ENCODE peak calls at places on chromosomes 5 and 9, in eight cellular contexts. One of them, this sample, is unnamed.

GRCh38 chr5:59287884-59288283 is 605.6 kb downstream of the PDE4D start:
- DNase-seq in pancreas: no peak
- DNase-seq in colonic mucosa: no peak
- DNase-seq in psoas muscle: no peak
- DNase-seq in lower lobe of right lung: no peak
- DNase-seq in upper lobe of right lung: no peak
- DNase-seq in lung: no peak
- DNase-seq in uterus: no peak
- DNase-seq in this sample: no peak

GRCh38 chr5:9124071-9124470 is 421.8 kb downstream of the SEMA5A start:
- DNase-seq in pancreas: no peak
- DNase-seq in colonic mucosa: no peak
- DNase-seq in psoas muscle: no peak
- DNase-seq in lower lobe of right lung: no peak
- DNase-seq in upper lobe of right lung: no peak
- DNase-seq in lung: no peak
- DNase-seq in uterus: no peak
- DNase-seq in this sample: no peak

GRCh38 chr5:141951341-141951781 is 6.6 kb downstream of the PCDH12 start:
- DNase-seq in pancreas: no peak
- DNase-seq in colonic mucosa: no peak
- DNase-seq in psoas muscle: no peak
- DNase-seq in lower lobe of right lung: no peak
- DNase-seq in upper lobe of right lung: no peak
- DNase-seq in lung: no peak
- DNase-seq in uterus: no peak
- DNase-seq in this sample: peak; percentile 53

GRCh38 chr5:176413255-176413565 is 3.1 kb downstream of the CLTB start:
- DNase-seq in pancreas: no peak
- DNase-seq in colonic mucosa: no peak
- DNase-seq in psoas muscle: peak; percentile 59
- DNase-seq in lower lobe of right lung: no peak
- DNase-seq in upper lobe of right lung: peak; percentile 40
- DNase-seq in lung: no peak
- DNase-seq in uterus: no peak
- DNase-seq in this sample: peak; percentile 68

GRCh38 chr9:78278177-78278777 is 18.6 kb upstream of the PSAT1 start:
- DNase-seq in pancreas: no peak
- DNase-seq in colonic mucosa: no peak
- DNase-seq in psoas muscle: no peak
- DNase-seq in lower lobe of right lung: no peak
- DNase-seq in upper lobe of right lung: no peak
- DNase-seq in lung: no peak
- DNase-seq in uterus: no peak
- DNase-seq in this sample: no peak

GRCh38 chr5:56139978-56140562 is 93.1 kb downstream of the ANKRD55 start:
- DNase-seq in pancreas: no peak
- DNase-seq in colonic mucosa: no peak
- DNase-seq in psoas muscle: no peak
- DNase-seq in lower lobe of right lung: no peak
- DNase-seq in upper lobe of right lung: no peak
- DNase-seq in lung: no peak
- DNase-seq in uterus: no peak
- DNase-seq in this sample: no peak

GRCh38 chr9:93591301-93591700 is 14.9 kb downstream of the PHF2 start:
- DNase-seq in pancreas: no peak
- DNase-seq in colonic mucosa: no peak
- DNase-seq in psoas muscle: no peak
- DNase-seq in lower lobe of right lung: no peak
- DNase-seq in upper lobe of right lung: no peak
- DNase-seq in lung: no peak
- DNase-seq in uterus: no peak
- DNase-seq in this sample: no peak

GRCh38 chr5:144191998-144192397 is 21.3 kb downstream of the KCTD16 start:
- DNase-seq in pancreas: no peak
- DNase-seq in colonic mucosa: no peak
- DNase-seq in psoas muscle: no peak
- DNase-seq in lower lobe of right lung: no peak
- DNase-seq in upper lobe of right lung: no peak
- DNase-seq in lung: no peak
- DNase-seq in uterus: no peak
- DNase-seq in this sample: no peak

GRCh38 chr9:93295031-93295430 is 111.1 kb downstream of the WNK2 start:
- DNase-seq in pancreas: no peak
- DNase-seq in colonic mucosa: peak; percentile 72
- DNase-seq in psoas muscle: no peak
- DNase-seq in lower lobe of right lung: no peak
- DNase-seq in upper lobe of right lung: peak; percentile 61
- DNase-seq in lung: no peak
- DNase-seq in uterus: peak; percentile 56
- DNase-seq in this sample: no peak

GRCh38 chr9:9790216-9790872 is 822.5 kb downstream of the PTPRD start:
- DNase-seq in pancreas: peak; percentile 33
- DNase-seq in colonic mucosa: peak; percentile 27
- DNase-seq in psoas muscle: no peak
- DNase-seq in lower lobe of right lung: no peak
- DNase-seq in upper lobe of right lung: no peak
- DNase-seq in lung: no peak
- DNase-seq in uterus: no peak
- DNase-seq in this sample: no peak

GRCh38 chr9:130128782-130129424 is 43.3 kb upstream of the NCS1 start:
- DNase-seq in pancreas: no peak
- DNase-seq in colonic mucosa: peak; percentile 30
- DNase-seq in psoas muscle: peak; percentile 56
- DNase-seq in lower lobe of right lung: peak; percentile 75
- DNase-seq in upper lobe of right lung: peak; percentile 72
- DNase-seq in lung: peak; percentile 48
- DNase-seq in uterus: no peak
- DNase-seq in this sample: peak; percentile 65

GRCh38 chr9:97220894-97221477 is 86.5 kb upstream of the CCDC180 start:
- DNase-seq in pancreas: no peak
- DNase-seq in colonic mucosa: no peak
- DNase-seq in psoas muscle: no peak
- DNase-seq in lower lobe of right lung: no peak
- DNase-seq in upper lobe of right lung: no peak
- DNase-seq in lung: no peak
- DNase-seq in uterus: no peak
- DNase-seq in this sample: no peak

GRCh38 chr9:89923961-89924504 is 319.2 kb downstream of the GADD45G start:
- DNase-seq in pancreas: peak; percentile 27
- DNase-seq in colonic mucosa: no peak
- DNase-seq in psoas muscle: no peak
- DNase-seq in lower lobe of right lung: no peak
- DNase-seq in upper lobe of right lung: no peak
- DNase-seq in lung: no peak
- DNase-seq in uterus: no peak
- DNase-seq in this sample: no peak

DNA sequence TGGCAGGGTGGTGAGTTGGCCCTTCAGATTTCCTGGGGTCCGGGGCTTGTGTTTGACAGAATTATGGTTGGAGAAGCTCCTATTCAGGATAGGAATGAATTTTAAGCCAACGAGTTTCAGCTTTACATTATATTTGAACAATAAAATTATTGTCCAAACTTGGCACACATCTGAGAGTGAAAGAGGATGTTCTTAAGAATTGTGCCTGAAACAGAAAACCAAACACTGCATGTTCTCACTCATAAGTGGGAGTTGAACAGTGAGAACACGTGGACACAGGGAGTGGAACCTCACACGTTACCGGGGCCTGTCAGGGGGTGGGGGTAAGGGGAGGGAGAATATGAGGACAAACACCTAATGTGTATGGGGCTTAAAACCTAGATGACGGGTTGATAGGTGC is 111.8 kb upstream of the ACTBL2 start:
- DNase-seq in pancreas: no peak
- DNase-seq in colonic mucosa: no peak
- DNase-seq in psoas muscle: no peak
- DNase-seq in lower lobe of right lung: no peak
- DNase-seq in upper lobe of right lung: no peak
- DNase-seq in lung: no peak
- DNase-seq in uterus: no peak
- DNase-seq in this sample: no peak
- H3K4me1 ChIP-seq in pancreas: no peaks in the 10 kb centered on the region
- H3K4me1 ChIP-seq in colonic mucosa: no peaks in the 10 kb centered on the region
- H3K4me1 ChIP-seq in psoas muscle: peaks cover 10% of the 10 kb centered on the region
- H3K4me1 ChIP-seq in lower lobe of right lung: no peaks in the 10 kb centered on the region
- H3K4me1 ChIP-seq in upper lobe of right lung: no peaks in the 10 kb centered on the region
- H3K4me1 ChIP-seq in lung: no peaks in the 10 kb centered on the region
- H3K4me1 ChIP-seq in uterus: no peaks in the 10 kb centered on the region
- H3K4me1 ChIP-seq in this sample: no peaks in the 10 kb centered on the region

GRCh38 chr5:147339313-147339712 is 104.5 kb downstream of the STK32A start:
- DNase-seq in pancreas: no peak
- DNase-seq in colonic mucosa: no peak
- DNase-seq in psoas muscle: no peak
- DNase-seq in lower lobe of right lung: no peak
- DNase-seq in upper lobe of right lung: no peak
- DNase-seq in lung: no peak
- DNase-seq in uterus: no peak
- DNase-seq in this sample: no peak
- TF ChIP-seq CTCF in pancreas: no peak
- TF ChIP-seq CTCF in colonic mucosa: no peak
- TF ChIP-seq CTCF in psoas muscle: no peak
- TF ChIP-seq CTCF in lower lobe of right lung: no peak
- TF ChIP-seq CTCF in upper lobe of right lung: no peak
- TF ChIP-seq CTCF in lung: no peak
- TF ChIP-seq CTCF in uterus: no peak
- TF ChIP-seq CTCF in this sample: no peak

DNA sequence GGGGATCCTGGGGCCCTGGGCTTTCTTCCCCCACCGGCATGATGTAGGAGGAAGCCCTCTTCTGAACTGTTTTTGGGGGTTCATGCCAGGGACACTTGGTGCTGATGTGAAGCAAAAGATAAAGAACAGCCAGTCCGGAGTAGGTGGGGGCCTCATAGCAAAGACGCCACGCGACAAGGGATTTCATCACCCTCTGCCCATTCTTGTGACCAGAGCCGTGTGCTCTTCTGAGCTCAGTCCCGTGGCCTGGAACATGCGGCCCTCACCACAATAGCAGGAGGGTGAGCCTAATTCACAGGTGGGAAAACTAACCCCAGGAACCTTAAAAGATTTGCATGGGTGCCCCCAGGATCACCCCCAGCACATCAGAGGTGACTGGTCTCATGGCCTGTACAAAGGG is 225.9 kb downstream of the HSPA4 start:
- DNase-seq in pancreas: no peak
- DNase-seq in colonic mucosa: no peak
- DNase-seq in psoas muscle: no peak
- DNase-seq in lower lobe of right lung: no peak
- DNase-seq in upper lobe of right lung: no peak
- DNase-seq in lung: no peak
- DNase-seq in uterus: no peak
- DNase-seq in this sample: no peak
- H3K4me1 ChIP-seq in pancreas: no peaks in the 10 kb centered on the region
- H3K4me1 ChIP-seq in colonic mucosa: no peaks in the 10 kb centered on the region
- H3K4me1 ChIP-seq in psoas muscle: peaks cover 38% of the 10 kb centered on the region
- H3K4me1 ChIP-seq in lower lobe of right lung: no peaks in the 10 kb centered on the region
- H3K4me1 ChIP-seq in upper lobe of right lung: no peaks in the 10 kb centered on the region
- H3K4me1 ChIP-seq in lung: peaks cover 3% of the 10 kb centered on the region
- H3K4me1 ChIP-seq in uterus: no peaks in the 10 kb centered on the region
- H3K4me1 ChIP-seq in this sample: no peaks in the 10 kb centered on the region

DNA sequence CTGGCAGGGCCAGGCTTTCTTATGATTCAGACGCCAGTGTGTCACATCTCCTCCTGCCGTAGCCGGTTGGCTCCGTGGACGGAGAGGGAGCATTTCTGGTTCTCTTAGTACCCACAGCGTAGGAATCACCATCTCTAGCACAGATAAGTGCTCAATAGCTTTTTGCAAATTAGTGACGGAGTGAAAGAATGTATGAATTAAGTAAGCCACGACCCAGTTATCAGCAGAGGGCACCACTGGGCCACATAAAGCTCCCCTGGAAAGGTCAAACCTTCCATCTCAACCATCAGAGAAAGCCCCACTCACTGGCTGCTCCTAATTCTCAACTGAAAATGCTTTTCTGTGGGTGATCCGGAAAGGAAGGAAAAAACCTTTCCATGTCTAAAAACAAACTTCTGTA is 317.0 kb upstream of the ADCY2 start:
- DNase-seq in pancreas: no peak
- DNase-seq in colonic mucosa: peak; percentile 20
- DNase-seq in psoas muscle: no peak
- DNase-seq in lower lobe of right lung: no peak
- DNase-seq in upper lobe of right lung: no peak
- DNase-seq in lung: no peak
- DNase-seq in uterus: no peak
- DNase-seq in this sample: no peak
- TF ChIP-seq CTCF in pancreas: no peak
- TF ChIP-seq CTCF in colonic mucosa: peak; percentile 11
- TF ChIP-seq CTCF in psoas muscle: no peak
- TF ChIP-seq CTCF in lower lobe of right lung: no peak
- TF ChIP-seq CTCF in upper lobe of right lung: no peak
- TF ChIP-seq CTCF in lung: no peak
- TF ChIP-seq CTCF in uterus: no peak
- TF ChIP-seq CTCF in this sample: peak; percentile 8

GRCh38 chr9:133962341-133962740 is 29.8 kb downstream of the VAV2 start:
- DNase-seq in pancreas: no peak
- DNase-seq in colonic mucosa: no peak
- DNase-seq in psoas muscle: no peak
- DNase-seq in lower lobe of right lung: peak; percentile 22
- DNase-seq in upper lobe of right lung: no peak
- DNase-seq in lung: no peak
- DNase-seq in uterus: no peak
- DNase-seq in this sample: no peak
- H3K4me1 ChIP-seq in pancreas: peaks cover 50% of the 10 kb centered on the region
- H3K4me1 ChIP-seq in colonic mucosa: peaks cover 13% of the 10 kb centered on the region
- H3K4me1 ChIP-seq in psoas muscle: no peaks in the 10 kb centered on the region
- H3K4me1 ChIP-seq in lower lobe of right lung: peaks cover 43% of the 10 kb centered on the region
- H3K4me1 ChIP-seq in upper lobe of right lung: peaks cover 41% of the 10 kb centered on the region
- H3K4me1 ChIP-seq in lung: peaks cover 34% of the 10 kb centered on the region
- H3K4me1 ChIP-seq in uterus: peaks cover 6% of the 10 kb centered on the region
- H3K4me1 ChIP-seq in this sample: no peaks in the 10 kb centered on the region

GRCh38 chr9:3329361-3329760 is 196.4 kb downstream of the RFX3 start:
- DNase-seq in pancreas: no peak
- DNase-seq in colonic mucosa: no peak
- DNase-seq in psoas muscle: no peak
- DNase-seq in lower lobe of right lung: no peak
- DNase-seq in upper lobe of right lung: no peak
- DNase-seq in lung: no peak
- DNase-seq in uterus: no peak
- DNase-seq in this sample: no peak

GRCh38 chr9:3336951-3337350 is 188.8 kb downstream of the RFX3 start:
- DNase-seq in pancreas: no peak
- DNase-seq in colonic mucosa: no peak
- DNase-seq in psoas muscle: no peak
- DNase-seq in lower lobe of right lung: no peak
- DNase-seq in upper lobe of right lung: no peak
- DNase-seq in lung: no peak
- DNase-seq in uterus: no peak
- DNase-seq in this sample: no peak

GRCh38 chr9:3331801-3332200 is 194.0 kb downstream of the RFX3 start:
- DNase-seq in pancreas: no peak
- DNase-seq in colonic mucosa: no peak
- DNase-seq in psoas muscle: no peak
- DNase-seq in lower lobe of right lung: no peak
- DNase-seq in upper lobe of right lung: no peak
- DNase-seq in lung: no peak
- DNase-seq in uterus: no peak
- DNase-seq in this sample: no peak

GRCh38 chr9:3330792-3331420 is 194.9 kb downstream of the RFX3 start:
- DNase-seq in pancreas: no peak
- DNase-seq in colonic mucosa: no peak
- DNase-seq in psoas muscle: no peak
- DNase-seq in lower lobe of right lung: no peak
- DNase-seq in upper lobe of right lung: no peak
- DNase-seq in lung: no peak
- DNase-seq in uterus: no peak
- DNase-seq in this sample: no peak

GRCh38 chr9:3332802-3333201 is 193.0 kb downstream of the RFX3 start:
- DNase-seq in pancreas: no peak
- DNase-seq in colonic mucosa: no peak
- DNase-seq in psoas muscle: no peak
- DNase-seq in lower lobe of right lung: no peak
- DNase-seq in upper lobe of right lung: no peak
- DNase-seq in lung: no peak
- DNase-seq in uterus: no peak
- DNase-seq in this sample: no peak
- TF ChIP-seq CTCF in pancreas: no peak
- TF ChIP-seq CTCF in colonic mucosa: no peak
- TF ChIP-seq CTCF in psoas muscle: no peak
- TF ChIP-seq CTCF in lower lobe of right lung: no peak
- TF ChIP-seq CTCF in upper lobe of right lung: no peak
- TF ChIP-seq CTCF in lung: no peak
- TF ChIP-seq CTCF in uterus: no peak
- TF ChIP-seq CTCF in this sample: no peak